ENCODE peak calls at places on chromosomes 3 and 15, in eight cellular contexts. Q, M, R, Z, P, B, W and L are unnamed samples.

GRCh38 chr3:71077070-71077469 is 506.5 kb downstream of the FOXP1 start:
- DNase-seq in Q (no peak), M (no peak), R (no peak), Z (no peak), P (no peak), B (no peak), W (no peak), L (no peak)

GRCh38 chr3:123188058-123188457 is 13.7 kb upstream of the SEC22A start:
- DNase-seq in Q (no peak), M (no peak), R (no peak), Z (no peak), P (no peak), B (no peak), W (no peak), L (no peak)

GRCh38 chr15:85499498-85499897 is 119.1 kb downstream of the AKAP13 start:
- DNase-seq in Q (no peak), M (no peak), R (no peak), Z (no peak), P (no peak), B (no peak), W (no peak), L (no peak)

GRCh38 chr15:77826006-77826695 is 193.4 kb upstream of the LINGO1 start:
- DNase-seq in Q (no peak), M (no peak), R (no peak), Z (no peak), P (no peak), B (no peak), W (no peak), L (no peak)

GRCh38 chr15:44227584-44227983 is 32.5 kb upstream of the FRMD5 start:
- DNase-seq in Q (no peak), M (no peak), R (no peak), Z (no peak), P (no peak), B (no peak), W (no peak), L (no peak)

GRCh38 chr15:78302579-78302978 is 3.2 kb upstream of the SKIC8 start:
- DNase-seq in Q (no peak), M (no peak), R (no peak), Z (no peak), P (no peak), B (no peak), W (peak), L (no peak)

GRCh38 chr3:59766165-59766872 is 716.5 kb upstream of the CFAP20DC start:
- DNase-seq in Q (no peak), M (no peak), R (no peak), Z (no peak), P (no peak), B (peak), W (no peak), L (no peak)

GRCh38 chr3:121750087-121750415 is 510 bp upstream of the GOLGB1 start:
- DNase-seq in Q (no peak), M (no peak), R (no peak), Z (no peak), P (no peak), B (no peak), W (no peak), L (no peak)

GRCh38 chr3:135965506-135966348 is at the start of gene PPP2R3A:
- DNase-seq in Q (peak), M (peak), R (peak), Z (peak), P (peak), B (peak), W (peak), L (peak)

GRCh38 chr3:27644936-27645335 is 77.2 kb downstream of the EOMES start:
- DNase-seq in Q (no peak), M (no peak), R (no peak), Z (no peak), P (no peak), B (no peak), W (no peak), L (no peak)

GRCh38 chr3:71858493-71859127 is 73.7 kb upstream of the PROK2 start:
- DNase-seq in Q (no peak), M (no peak), R (no peak), Z (no peak), P (no peak), B (no peak), W (no peak), L (no peak)

GRCh38 chr15:34650177-34650576 is 66.7 kb upstream of the GOLGA8B start:
- DNase-seq in Q (no peak), M (no peak), R (no peak), Z (no peak), P (no peak), B (no peak), W (peak), L (no peak)

GRCh38 chr3:139764936-139765335 is 87.2 kb upstream of the NMNAT3 start:
- DNase-seq in Q (no peak), M (no peak), R (no peak), Z (no peak), P (no peak), B (no peak), W (peak), L (no peak)

GRCh38 chr3:64293121-64293520 is 67.9 kb upstream of the PRICKLE2 start:
- DNase-seq in Q (no peak), M (no peak), R (no peak), Z (no peak), P (no peak), B (no peak), W (no peak), L (no peak)

GRCh38 chr3:23075478-23075877 is 127.6 kb upstream of the UBE2E2 start:
- DNase-seq in Q (no peak), M (no peak), R (no peak), Z (no peak), P (no peak), B (no peak), W (peak), L (no peak)

GRCh38 chr3:71047616-71048531 is 535.7 kb downstream of the FOXP1 start:
- DNase-seq in Q (no peak), M (no peak), R (no peak), Z (no peak), P (no peak), B (no peak), W (no peak), L (no peak)

GRCh38 chr3:187689984-187690383 is 12.4 kb downstream of the RTP2 start:
- DNase-seq in Q (no peak), M (no peak), R (no peak), Z (no peak), P (no peak), B (no peak), W (peak), L (no peak)

GRCh38 chr3:190903156-190903555 is 40.7 kb upstream of the GMNC start:
- DNase-seq in Q (no peak), M (no peak), R (no peak), Z (no peak), P (no peak), B (no peak), W (no peak), L (no peak)

GRCh38 chr3:45644467-45645201 is 44.6 kb upstream of the SACM1L start:
- DNase-seq in Q (peak), M (no peak), R (no peak), Z (no peak), P (no peak), B (no peak), W (peak), L (no peak)

GRCh38 chr3:54915976-54916375 is 11.9 kb downstream of the LRTM1 start:
- DNase-seq in Q (no peak), M (no peak), R (no peak), Z (no peak), P (no peak), B (no peak), W (no peak), L (no peak)

GRCh38 chr3:54916722-54917121 is 11.1 kb downstream of the LRTM1 start:
- DNase-seq in Q (no peak), M (no peak), R (no peak), Z (no peak), P (no peak), B (no peak), W (no peak), L (no peak)

GRCh38 chr3:54918516-54918915 is 9.3 kb downstream of the LRTM1 start:
- DNase-seq in Q (no peak), M (no peak), R (no peak), Z (no peak), P (no peak), B (no peak), W (no peak), L (no peak)

GRCh38 chr3:54917862-54918261 is 10.0 kb downstream of the LRTM1 start:
- DNase-seq in Q (no peak), M (no peak), R (no peak), Z (no peak), P (no peak), B (no peak), W (no peak), L (no peak)

DNA sequence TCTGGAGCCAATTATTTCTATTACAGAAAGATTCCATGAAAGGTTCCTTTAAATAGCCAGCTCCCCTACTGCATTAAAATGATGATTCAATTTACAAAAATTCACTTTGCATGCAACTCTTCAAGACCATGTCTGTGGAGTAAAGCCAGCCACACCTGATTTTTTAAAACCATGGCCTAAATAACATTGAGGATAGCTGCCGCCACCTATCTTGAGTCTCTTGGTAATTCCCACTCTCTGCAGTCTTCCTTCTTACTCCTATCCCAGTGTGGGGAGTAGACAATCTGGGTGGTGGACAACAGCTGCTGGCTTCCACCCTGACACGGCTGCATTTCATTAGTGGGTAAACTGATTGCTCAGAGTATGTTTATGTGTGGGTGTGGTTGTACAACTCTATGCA is 10.7 kb downstream of the LRTM1 start:
- DNase-seq in Q (no peak), M (no peak), R (no peak), Z (no peak), P (no peak), B (no peak), W (peak), L (no peak)
- TF ChIP-seq CTCF in Q (no peak), M (no peak), R (no peak), Z (no peak), P (no peak), B (no peak), W (no peak), L (no peak)

DNA sequence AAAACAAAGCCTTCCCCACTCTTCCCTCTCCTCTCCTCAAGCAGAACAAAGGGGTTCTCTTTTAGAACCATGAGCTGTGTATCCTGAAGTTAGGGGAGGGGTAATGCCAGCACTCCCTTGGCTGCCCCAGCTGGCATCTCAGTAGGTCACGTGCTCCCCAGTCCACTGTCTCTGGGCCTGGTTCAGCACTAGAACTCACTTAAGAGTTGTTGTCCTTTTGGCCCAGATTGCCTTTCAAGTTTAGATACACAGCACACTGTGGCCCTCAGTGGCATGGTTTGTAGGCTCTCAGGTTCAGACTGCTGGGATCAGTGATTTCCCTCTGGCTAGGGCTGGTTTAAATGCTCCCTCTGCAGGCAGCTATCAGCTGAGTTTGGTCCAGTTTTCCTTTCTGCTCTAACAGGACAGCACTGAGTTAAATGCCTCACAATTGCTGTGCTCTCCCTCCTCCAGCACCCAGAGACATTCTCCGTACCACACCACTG is 188.4 kb upstream of the ST8SIA2 start:
- DNase-seq in Q (peak), M (peak), R (no peak), Z (no peak), P (no peak), B (no peak), W (no peak), L (no peak)
- TF ChIP-seq CTCF in Q (no peak), M (no peak), R (no peak), Z (no peak), P (peak), B (no peak), W (no peak), L (peak)

GRCh38 chr15:101803209-101803608 is at the start of gene OR4F6:
- DNase-seq in Q (no peak), M (no peak), R (no peak), Z (no peak), P (no peak), B (no peak), W (no peak), L (no peak)

GRCh38 chr15:101804941-101805340 is 1.6 kb downstream of the OR4F6 start:
- DNase-seq in Q (no peak), M (no peak), R (no peak), Z (no peak), P (no peak), B (no peak), W (no peak), L (no peak)

GRCh38 chr15:101805605-101806345 is 2.5 kb downstream of the OR4F6 start:
- DNase-seq in Q (no peak), M (no peak), R (no peak), Z (no peak), P (no peak), B (no peak), W (no peak), L (no peak)

GRCh38 chr15:101803676-101804075 is 367 bp downstream of the OR4F6 start:
- DNase-seq in Q (no peak), M (no peak), R (no peak), Z (no peak), P (no peak), B (no peak), W (no peak), L (no peak)

GRCh38 chr15:101804375-101804774 is 1.1 kb downstream of the OR4F6 start:
- DNase-seq in Q (no peak), M (no peak), R (no peak), Z (no peak), P (no peak), B (no peak), W (no peak), L (no peak)
- TF ChIP-seq CTCF in Q (no peak), M (no peak), R (no peak), Z (no peak), P (no peak), B (no peak), W (no peak), L (no peak)

DNA sequence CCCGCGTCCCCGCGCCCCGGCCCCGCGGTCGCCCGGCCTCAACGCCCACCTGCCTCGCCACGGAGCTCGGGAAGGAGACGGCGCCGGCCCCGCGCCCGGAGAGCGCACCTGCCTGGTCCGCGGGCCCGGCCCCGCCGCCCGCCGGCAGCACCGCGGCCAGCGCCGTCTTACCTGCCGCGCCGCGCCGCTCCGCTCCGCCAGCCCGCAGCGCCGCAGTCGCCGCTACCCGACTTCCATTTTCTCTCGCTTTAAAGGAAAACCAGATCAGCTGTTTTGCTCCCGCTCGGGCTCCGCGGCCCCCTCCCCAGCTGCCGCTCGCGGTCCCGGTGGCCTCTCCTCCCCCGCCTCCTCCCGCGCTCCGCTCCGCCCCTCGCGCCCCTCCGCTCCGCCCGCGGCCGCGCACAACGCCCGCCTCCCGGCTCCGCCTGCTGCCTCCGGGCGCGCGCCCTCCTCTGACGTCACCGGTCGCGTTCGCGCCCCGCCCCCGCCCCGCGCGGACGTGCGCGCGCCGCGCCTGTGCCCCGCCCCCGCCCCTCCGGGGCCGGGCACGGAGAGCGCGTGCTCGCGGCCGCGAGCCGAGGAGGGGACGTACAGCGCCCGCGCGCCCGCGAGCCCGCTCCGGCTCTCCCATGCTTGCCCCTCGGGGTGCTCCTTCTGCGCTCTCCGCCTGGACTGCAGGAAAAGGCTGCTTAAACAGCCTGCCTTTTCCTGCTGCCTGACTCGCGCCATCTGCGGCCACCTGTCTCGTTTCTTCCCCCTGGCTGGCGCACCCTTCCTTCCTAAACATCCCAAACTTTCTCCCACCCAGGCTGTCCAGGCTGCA is 159.8 kb upstream of the CHRNA7 start:
- DNase-seq in Q (peak), M (peak), R (peak), Z (peak), P (peak), B (peak), W (peak), L (peak)
- TF ChIP-seq CTCF in Q (no peak), M (no peak), R (no peak), Z (no peak), P (no peak), B (no peak), W (no peak), L (no peak)

DNA sequence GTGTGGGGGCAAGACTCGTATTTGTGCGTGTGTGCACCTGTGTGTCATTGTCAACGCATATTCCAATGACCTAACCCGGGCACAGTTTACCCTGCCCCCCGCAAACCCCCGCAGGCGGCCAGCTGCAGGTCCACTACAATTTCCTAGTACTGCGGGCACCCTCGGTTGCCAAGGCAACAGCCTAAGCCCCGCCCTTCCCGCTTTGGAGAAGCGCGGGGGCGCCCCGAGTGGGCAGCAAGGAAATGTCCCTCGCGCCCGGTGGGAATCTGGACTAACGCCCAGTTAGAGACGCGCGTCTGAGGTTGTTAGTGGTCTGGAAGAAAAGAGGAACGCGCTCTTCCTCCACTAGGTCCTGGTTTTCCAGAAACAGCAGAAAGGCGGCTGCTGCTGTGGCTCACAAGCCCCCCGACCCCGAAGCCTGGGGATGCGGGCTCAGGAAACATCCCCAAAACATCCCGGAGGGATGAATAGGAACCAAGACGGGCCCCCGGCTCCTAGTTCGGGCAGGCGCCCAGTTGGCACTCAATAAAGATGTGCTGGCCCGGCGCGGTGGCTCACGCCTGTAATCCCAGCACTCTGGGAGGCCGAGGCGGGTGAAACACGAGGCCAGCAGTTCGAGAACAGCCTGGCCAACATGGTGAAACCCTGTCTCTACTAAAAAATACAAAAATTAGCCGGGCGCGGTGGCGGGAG is 1.1 kb downstream of the ABHD14A start:
- DNase-seq in Q (no peak), M (peak), R (peak), Z (no peak), P (peak), B (peak), W (peak), L (no peak)
- TF ChIP-seq CTCF in Q (no peak), M (no peak), R (no peak), Z (no peak), P (no peak), B (peak), W (no peak), L (peak)

GRCh38 chr3:54565956-54566355 is 361.9 kb downstream of the LRTM1 start:
- DNase-seq in Q (no peak), M (no peak), R (no peak), Z (no peak), P (no peak), B (no peak), W (no peak), L (no peak)

GRCh38 chr3:54567949-54568348 is 359.9 kb downstream of the LRTM1 start:
- DNase-seq in Q (no peak), M (no peak), R (no peak), Z (no peak), P (no peak), B (peak), W (no peak), L (no peak)

GRCh38 chr3:54570008-54570407 is 357.9 kb downstream of the LRTM1 start:
- DNase-seq in Q (no peak), M (no peak), R (no peak), Z (no peak), P (no peak), B (no peak), W (no peak), L (no peak)

GRCh38 chr3:54563661-54564200 is 364.1 kb downstream of the LRTM1 start:
- DNase-seq in Q (no peak), M (no peak), R (no peak), Z (no peak), P (no peak), B (no peak), W (no peak), L (no peak)

DNA sequence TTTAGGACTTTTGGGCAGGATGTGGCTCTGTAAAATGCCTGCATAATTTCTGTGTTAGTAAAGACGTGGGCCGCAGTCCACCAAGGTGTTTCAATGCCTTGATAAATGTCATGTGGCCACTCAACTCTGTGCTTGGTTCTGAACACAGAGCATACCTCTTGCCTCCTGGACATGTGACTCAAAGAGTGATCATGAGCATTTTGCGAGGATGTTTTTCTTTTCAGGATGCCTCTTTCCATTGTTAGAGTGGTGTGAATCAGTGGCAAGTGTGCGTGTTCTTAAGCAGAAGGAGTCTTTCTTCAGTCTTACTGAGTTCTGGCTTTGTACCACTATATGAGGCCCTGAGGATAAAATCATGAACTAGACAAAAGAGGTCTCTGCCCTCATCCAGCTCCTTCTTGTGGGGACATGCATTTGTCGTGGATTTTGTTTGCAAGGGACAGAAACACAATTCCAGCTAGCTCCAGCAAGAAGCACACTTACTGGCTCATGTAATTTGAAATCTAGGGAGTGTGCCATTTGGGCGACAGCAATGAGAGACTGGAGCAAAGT is 363.4 kb downstream of the LRTM1 start:
- DNase-seq in Q (no peak), M (no peak), R (no peak), Z (no peak), P (no peak), B (no peak), W (no peak), L (no peak)
- TF ChIP-seq CTCF in Q (no peak), M (no peak), R (no peak), Z (no peak), P (no peak), B (no peak), W (no peak), L (no peak)